ENCODE peak calls at places on chromosomes 1 and 21, in ten cellular contexts. Z is PC-3, Q is cardiac muscle cell, F is PC-9, O is IMR-90, P is left ventricle myocardium inferior, D is right lobe of liver, G is ovary, E is transverse colon, H is fibroblast of lung. B is an unnamed sample. For H3K36me3 and H3K27me3, the result is how much of the 10 kb centered on the place peaks cover.

GRCh38 chr1:108570128-108570527 is 10.2 kb downstream of the EEIG2 start:
- DNase-seq in Z (peak), Q (peak), F (no peak), O (peak), P (no peak), D (no peak), G (no peak), E (no peak), H (no peak), B (peak)

GRCh38 chr1:202130816-202131522 is 8.3 kb downstream of the GPR37L1 start:
- DNase-seq in Z (no peak), Q (no peak), F (no peak), O (no peak), P (no peak), D (no peak), G (no peak), E (no peak), H (no peak), B (peak)

GRCh38 chr1:198657550-198658064 is 18.8 kb downstream of the PTPRC start:
- DNase-seq in Z (peak), Q (peak), F (peak), O (peak), P (no peak), D (no peak), G (no peak), E (no peak), H (peak), B (no peak)

GRCh38 chr1:172399369-172400072 is 21.0 kb upstream of the C1orf105 start:
- DNase-seq in Z (peak), Q (peak), F (peak), O (peak), P (peak), D (no peak), G (peak), E (peak), H (peak), B (no peak)

GRCh38 chr1:77673716-77674355 is 8.6 kb downstream of the ZZZ3 start:
- DNase-seq in Z (no peak), Q (no peak), F (no peak), O (peak), P (no peak), D (no peak), G (no peak), E (no peak), H (no peak), B (no peak)

GRCh38 chr1:222096883-222097282 is 355.0 kb upstream of the DUSP10 start:
- DNase-seq in Z (no peak), Q (peak), F (peak), O (peak), P (no peak), D (no peak), G (no peak), E (no peak), H (no peak), B (no peak)

GRCh38 chr1:167860231-167860923 is 53.6 kb downstream of the ADCY10 start:
- DNase-seq in Z (no peak), Q (no peak), F (no peak), O (peak), P (no peak), D (no peak), G (no peak), E (no peak), H (no peak), B (no peak)

GRCh38 chr21:36465481-36465880 is 14.4 kb downstream of the CLDN14 start:
- DNase-seq in Z (peak), Q (no peak), F (no peak), O (no peak), P (no peak), D (no peak), G (no peak), E (no peak), H (no peak), B (no peak)

GRCh38 chr1:112172294-112172882 is 182.9 kb upstream of the KCND3 start:
- DNase-seq in Z (peak), Q (peak), F (peak), O (peak), P (peak), D (peak), G (no peak), E (no peak), H (peak), B (peak)

GRCh38 chr1:84298688-84299535 is 2.6 kb upstream of the SAMD13 start:
- DNase-seq in Z (peak), Q (peak), F (peak), O (no peak), P (peak), D (peak), G (peak), E (peak), H (peak), B (peak)

GRCh38 chr1:81799939-81800740 is 594 bp upstream of the ADGRL2 start:
- DNase-seq in Z (no peak), Q (peak), F (peak), O (peak), P (peak), D (peak), G (peak), E (peak), H (peak), B (peak)

GRCh38 chr1:11253226-11253625 is 9.1 kb downstream of the MTOR start:
- DNase-seq in Z (no peak), Q (no peak), F (no peak), O (no peak), P (no peak), D (no peak), G (no peak), E (no peak), H (no peak), B (no peak)
- H3K36me3 ChIP-seq in Z (under half), Q (half or more), F (under half), O (half or more), P (half or more), D (under half), G (under half), E (half or more), H (under half), B (under half)

DNA sequence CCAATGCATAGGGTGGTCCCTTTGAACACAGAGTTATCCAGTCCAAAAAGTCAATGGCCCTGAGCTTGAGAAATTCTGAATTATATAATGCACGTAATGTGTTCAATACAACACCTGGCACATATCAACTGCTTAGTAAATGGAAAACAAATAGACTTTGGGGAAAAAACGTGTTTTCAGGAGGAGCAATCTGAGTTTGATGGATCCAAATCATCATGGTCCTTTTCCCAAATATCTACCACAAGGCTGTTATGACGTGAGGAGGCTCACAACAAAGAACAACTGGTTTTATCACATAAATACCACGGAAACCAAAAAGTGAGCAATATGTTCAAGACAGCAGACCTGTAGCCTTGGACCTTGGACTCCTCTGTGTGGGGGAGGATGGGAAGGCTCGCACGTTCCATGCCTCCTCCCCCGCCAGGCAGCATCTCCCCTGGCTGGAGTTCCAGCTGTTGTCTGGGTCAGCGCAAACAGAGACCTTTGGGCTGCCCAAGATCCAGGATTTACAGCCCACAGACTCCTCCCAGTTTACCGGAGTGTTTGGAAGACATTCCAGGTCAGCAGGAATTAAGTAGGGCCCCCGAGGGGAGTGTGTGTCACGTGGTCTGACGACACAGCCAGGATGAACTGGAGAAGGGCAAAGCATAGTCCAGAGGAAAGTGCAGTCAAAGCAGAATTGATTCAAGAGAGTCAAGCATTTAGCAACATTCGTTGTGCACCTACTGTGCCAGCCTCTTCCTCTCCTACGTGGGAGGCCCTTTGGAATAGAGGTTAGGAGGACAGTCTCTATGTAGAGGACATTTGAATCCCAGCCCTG is 32.2 kb upstream of the MED18 start:
- DNase-seq in Z (no peak), Q (peak), F (no peak), O (no peak), P (no peak), D (peak), G (peak), E (peak), H (peak), B (peak)
- H3K4me3 ChIP-seq in Z (no peak), Q (no peak), F (no peak), O (no peak), P (no peak), D (no peak), G (no peak), E (no peak), H (no peak), B (no peak)

DNA sequence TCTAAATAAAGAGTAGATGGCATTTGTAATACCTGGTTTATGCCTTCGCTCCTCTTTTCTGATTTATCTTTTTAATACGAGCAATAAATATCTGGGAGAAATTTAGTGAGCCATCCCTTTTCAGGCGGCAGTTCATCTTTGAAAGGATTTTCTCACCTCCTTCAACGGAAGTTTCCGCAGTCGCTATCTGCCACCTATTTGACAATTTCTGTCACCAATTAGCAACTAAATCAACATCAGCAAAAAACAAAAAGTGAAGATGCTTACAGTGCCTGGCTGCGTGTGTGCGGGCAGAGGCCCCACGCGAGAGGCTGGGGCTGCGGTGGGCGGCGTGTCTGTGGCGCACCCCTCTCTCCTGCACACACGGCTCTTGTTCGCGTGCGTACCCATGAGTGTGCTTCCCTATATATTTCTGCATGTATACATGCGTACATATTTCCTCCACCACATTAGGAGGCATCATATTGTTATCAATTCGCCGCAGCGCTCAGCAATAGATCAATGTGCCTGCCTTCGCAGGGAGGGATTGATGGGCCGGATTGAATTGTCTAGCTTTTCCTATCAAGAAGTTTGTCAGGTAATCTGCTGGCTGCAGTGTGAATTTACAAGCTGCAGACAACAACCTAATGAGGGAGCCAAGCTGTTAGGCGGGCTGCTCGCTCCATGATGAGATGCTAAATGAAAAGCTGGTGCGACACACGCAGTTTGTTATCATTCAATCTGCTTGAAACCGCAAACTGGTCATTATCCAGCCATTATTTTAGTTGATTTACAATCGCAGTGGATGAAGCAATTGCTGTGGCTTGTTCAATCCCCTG is 117.5 kb upstream of the BARHL2 start:
- DNase-seq in Z (no peak), Q (no peak), F (no peak), O (no peak), P (no peak), D (no peak), G (no peak), E (no peak), H (peak), B (no peak)
- H3K27me3 ChIP-seq in Z (half or more), Q (half or more), F (under half), O (half or more), P (half or more), D (under half), G (under half), E (half or more), H (under half), B (half or more)

GRCh38 chr1:200405273-200405672 is 4.6 kb downstream of the ZNF281 start:
- DNase-seq in Z (no peak), Q (peak), F (no peak), O (no peak), P (no peak), D (no peak), G (no peak), E (no peak), H (peak), B (no peak)
- H3K36me3 ChIP-seq in Z (under half), Q (under half), F (half or more), O (under half), P (under half), D (under half), G (under half), E (under half), H (under half), B (under half)

GRCh38 chr1:234726359-234726836 is 116.4 kb upstream of the IRF2BP2 start:
- DNase-seq in Z (no peak), Q (no peak), F (peak), O (peak), P (no peak), D (no peak), G (no peak), E (no peak), H (no peak), B (peak)

GRCh38 chr1:234727018-234727757 is 117.2 kb upstream of the IRF2BP2 start:
- DNase-seq in Z (peak), Q (no peak), F (no peak), O (peak), P (no peak), D (no peak), G (no peak), E (no peak), H (no peak), B (peak)

GRCh38 chr1:234724517-234725176 is 114.7 kb upstream of the IRF2BP2 start:
- DNase-seq in Z (no peak), Q (no peak), F (no peak), O (no peak), P (peak), D (peak), G (peak), E (peak), H (no peak), B (peak)

GRCh38 chr1:234722904-234723588 is 113.1 kb upstream of the IRF2BP2 start:
- DNase-seq in Z (peak), Q (peak), F (no peak), O (peak), P (peak), D (no peak), G (peak), E (peak), H (peak), B (peak)

DNA sequence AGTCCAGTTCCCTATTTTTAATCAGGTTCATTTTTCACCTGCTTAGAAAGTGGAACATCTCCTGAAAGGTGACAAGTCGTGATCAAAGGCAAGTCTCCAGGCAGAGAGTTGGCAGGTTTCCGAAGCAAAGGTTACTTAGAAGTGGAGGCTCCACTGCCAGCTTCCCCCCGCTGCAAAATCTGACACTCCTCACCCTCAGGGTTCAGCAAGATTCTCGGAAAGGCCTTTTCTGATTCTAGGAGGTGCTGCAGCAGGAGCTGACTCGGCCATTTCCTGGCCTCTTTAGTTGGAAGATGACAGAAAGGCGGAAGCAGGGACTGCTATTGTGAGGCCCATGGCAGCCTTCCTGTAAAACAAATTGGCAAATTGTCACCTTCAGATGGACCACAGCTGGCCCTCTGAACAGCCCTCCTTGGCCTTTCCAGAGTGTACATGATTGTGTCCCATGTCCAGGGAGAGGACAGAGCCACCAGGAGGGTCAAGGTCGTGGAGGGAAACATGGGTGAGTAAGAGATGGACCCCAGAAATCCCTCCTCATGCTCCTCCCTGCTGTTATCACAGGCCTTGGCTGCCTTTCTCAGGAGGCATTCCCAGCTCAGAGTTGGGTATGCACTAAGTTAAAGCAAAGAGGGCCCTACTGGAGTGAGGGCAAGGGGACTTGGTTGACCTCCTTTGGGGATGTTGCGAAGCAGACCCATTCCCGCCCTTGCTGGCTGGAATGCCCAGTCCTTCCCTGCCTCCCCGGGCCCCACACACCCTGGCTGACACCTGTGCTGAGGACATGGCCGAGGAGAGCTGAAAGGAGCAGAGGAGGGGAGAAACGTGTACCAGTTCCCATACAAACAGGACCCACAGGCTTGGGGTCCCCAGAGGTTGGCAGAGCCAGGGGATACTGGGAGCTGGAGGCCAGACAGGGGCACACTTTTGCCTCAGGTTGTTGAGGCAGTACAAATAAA is 115.5 kb upstream of the IRF2BP2 start:
- DNase-seq in Z (peak), Q (peak), F (peak), O (no peak), P (peak), D (no peak), G (peak), E (no peak), H (peak), B (no peak)
- H3K4me3 ChIP-seq in Z (peak), Q (no peak), F (peak), O (no peak), P (peak), D (no peak), G (peak), E (no peak), H (no peak), B (no peak)

DNA sequence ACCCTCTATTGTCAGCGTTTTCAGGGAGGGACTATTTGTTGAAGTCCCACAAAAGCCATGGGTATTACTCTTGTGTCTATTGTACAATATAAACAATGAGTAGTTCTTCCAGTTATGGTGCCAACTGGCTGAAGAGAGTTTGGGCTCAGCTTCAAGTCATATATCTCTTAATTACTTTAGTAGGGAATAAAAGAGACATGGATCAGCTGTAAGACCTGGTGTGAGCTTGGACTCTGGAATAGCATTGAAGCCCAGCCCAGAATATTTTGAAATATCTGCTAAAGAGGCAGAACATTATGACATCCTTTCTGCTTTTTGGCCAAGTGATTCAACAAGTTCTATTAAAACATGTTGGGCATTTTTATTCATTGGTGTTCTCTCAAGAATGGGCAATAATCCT is 224.9 kb downstream of the BACH1 start:
- DNase-seq in Z (no peak), Q (peak), F (no peak), O (no peak), P (no peak), D (no peak), G (no peak), E (peak), H (peak), B (no peak)
- H3K27me3 ChIP-seq in Z (under half), Q (under half), F (under half), O (under half), P (under half), D (under half), G (under half), E (under half), H (under half), B (under half)

GRCh38 chr1:22089787-22090186 is 37.3 kb downstream of the CDC42 start:
- DNase-seq in Z (no peak), Q (no peak), F (no peak), O (no peak), P (no peak), D (no peak), G (no peak), E (no peak), H (no peak), B (peak)
- H3K36me3 ChIP-seq in Z (half or more), Q (under half), F (under half), O (under half), P (under half), D (under half), G (under half), E (under half), H (under half), B (under half)

GRCh38 chr1:200194477-200194876 is 167.0 kb downstream of the NR5A2 start:
- DNase-seq in Z (no peak), Q (no peak), F (no peak), O (no peak), P (no peak), D (no peak), G (no peak), E (no peak), H (no peak), B (no peak)

DNA sequence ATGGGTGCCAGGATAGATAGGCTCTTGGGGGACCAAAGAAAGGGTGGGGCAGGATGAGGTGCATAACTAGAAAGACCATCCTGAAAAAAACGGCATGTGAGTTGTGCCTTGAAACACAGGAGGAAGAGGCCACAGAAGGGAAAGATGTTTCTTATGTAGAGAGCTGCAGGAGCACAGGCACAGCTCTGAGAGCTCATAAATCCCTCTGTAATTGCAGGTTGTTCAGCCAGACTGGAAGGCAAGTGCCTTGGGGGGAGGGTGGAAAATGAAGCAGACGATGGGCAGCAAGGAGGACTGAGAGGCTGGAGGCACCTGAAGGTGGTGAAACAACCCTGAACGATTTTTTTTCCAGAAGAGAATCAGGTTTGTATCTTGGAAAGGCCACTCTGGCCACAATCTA is 170.7 kb downstream of the NR5A2 start:
- DNase-seq in Z (no peak), Q (no peak), F (no peak), O (no peak), P (no peak), D (no peak), G (no peak), E (no peak), H (no peak), B (no peak)
- H3K4me3 ChIP-seq in Z (no peak), Q (no peak), F (no peak), O (no peak), P (no peak), D (no peak), G (no peak), E (no peak), H (no peak), B (no peak)

B was measured in H7.